ENCODE peak calls at places on chromosomes 2 and 18, in eight cellular contexts. L is choroid plexus epithelial cell, U is breast epithelium, P is adrenal gland, R is foreskin fibroblast, H is heart left ventricle, D is dorsolateral prefrontal cortex, N is Calu3. T is an unnamed sample.

GRCh38 chr2:135055182-135055786 is 3.2 kb downstream of the RAB3GAP1 start:
- DNase-seq in L (peak), U (no peak), P (no peak), R (peak), H (no peak), D (no peak), N (no peak), T (peak)

GRCh38 chr2:197145471-197146056 is 165.0 kb downstream of the ANKRD44 start:
- DNase-seq in L (no peak), U (no peak), P (no peak), R (no peak), H (no peak), D (no peak), N (no peak), T (no peak)

GRCh38 chr2:147934881-147935280 is 85.7 kb downstream of the ORC4 start:
- DNase-seq in L (peak), U (no peak), P (no peak), R (no peak), H (no peak), D (no peak), N (no peak), T (no peak)

GRCh38 chr2:39772812-39773152 is 6.3 kb downstream of the THUMPD2 start:
- DNase-seq in L (no peak), U (no peak), P (no peak), R (no peak), H (no peak), D (no peak), N (no peak), T (no peak)

GRCh38 chr18:58520964-58521363 is 107.9 kb downstream of the ALPK2 start:
- DNase-seq in L (no peak), U (no peak), P (no peak), R (no peak), H (no peak), D (no peak), N (peak), T (no peak)

GRCh38 chr18:8416212-8417019 is 192.8 kb upstream of the RAB12 start:
- DNase-seq in L (peak), U (no peak), P (no peak), R (no peak), H (no peak), D (no peak), N (peak), T (no peak)

GRCh38 chr2:45595724-45596435 is 15.2 kb downstream of the SRBD1 start:
- DNase-seq in L (no peak), U (no peak), P (peak), R (peak), H (no peak), D (no peak), N (no peak), T (peak)

GRCh38 chr2:132816234-132816633 is 146.2 kb upstream of the LYPD1 start:
- DNase-seq in L (no peak), U (no peak), P (no peak), R (no peak), H (no peak), D (no peak), N (no peak), T (no peak)

GRCh38 chr2:233449071-233449901 is 95.0 kb downstream of the DGKD start:
- DNase-seq in L (peak), U (peak), P (no peak), R (peak), H (no peak), D (peak), N (no peak), T (peak)

GRCh38 chr2:119468154-119468955 is 36.7 kb downstream of the TMEM37 start:
- DNase-seq in L (peak), U (no peak), P (no peak), R (peak), H (no peak), D (no peak), N (no peak), T (peak)

GRCh38 chr18:55988537-55988936 is 400.5 kb upstream of the TCF4 start:
- DNase-seq in L (peak), U (no peak), P (no peak), R (no peak), H (no peak), D (no peak), N (no peak), T (peak)

GRCh38 chr2:185807351-185807750 is 68.7 kb downstream of the FSIP2 start:
- DNase-seq in L (no peak), U (no peak), P (no peak), R (peak), H (no peak), D (no peak), N (no peak), T (no peak)

GRCh38 chr2:116095636-116096035 is 1653.2 kb downstream of the DPP10 start:
- DNase-seq in L (no peak), U (no peak), P (no peak), R (no peak), H (no peak), D (no peak), N (no peak), T (no peak)

GRCh38 chr2:28802975-28803429 is 7.6 kb upstream of the SPDYA start:
- DNase-seq in L (peak), U (no peak), P (no peak), R (no peak), H (no peak), D (no peak), N (no peak), T (peak)

GRCh38 chr2:214465386-214466146 is 54.7 kb downstream of the VWC2L start:
- DNase-seq in L (peak), U (no peak), P (no peak), R (peak), H (peak), D (no peak), N (no peak), T (peak)

GRCh38 chr18:79405019-79405780 is 9.5 kb downstream of the NFATC1 start:
- DNase-seq in L (no peak), U (no peak), P (no peak), R (no peak), H (peak), D (no peak), N (no peak), T (no peak)

GRCh38 chr2:71935291-71935848 is 212.3 kb downstream of the CYP26B1 start:
- DNase-seq in L (peak), U (no peak), P (peak), R (peak), H (no peak), D (no peak), N (no peak), T (peak)

GRCh38 chr2:119485336-119486110 is 38.8 kb downstream of the SCTR start:
- DNase-seq in L (no peak), U (no peak), P (peak), R (no peak), H (no peak), D (no peak), N (no peak), T (no peak)

GRCh38 chr2:174338155-174338495 is 3.4 kb downstream of the SP9 start:
- DNase-seq in L (no peak), U (no peak), P (no peak), R (no peak), H (no peak), D (no peak), N (no peak), T (no peak)

GRCh38 chr2:15826273-15826717 is 114.1 kb upstream of the MYCN start:
- DNase-seq in L (no peak), U (no peak), P (no peak), R (no peak), H (no peak), D (no peak), N (no peak), T (no peak)

GRCh38 chr18:77608807-77609206 is 359.2 kb downstream of the GALR1 start:
- DNase-seq in L (no peak), U (no peak), P (no peak), R (no peak), H (no peak), D (no peak), N (no peak), T (no peak)

DNA sequence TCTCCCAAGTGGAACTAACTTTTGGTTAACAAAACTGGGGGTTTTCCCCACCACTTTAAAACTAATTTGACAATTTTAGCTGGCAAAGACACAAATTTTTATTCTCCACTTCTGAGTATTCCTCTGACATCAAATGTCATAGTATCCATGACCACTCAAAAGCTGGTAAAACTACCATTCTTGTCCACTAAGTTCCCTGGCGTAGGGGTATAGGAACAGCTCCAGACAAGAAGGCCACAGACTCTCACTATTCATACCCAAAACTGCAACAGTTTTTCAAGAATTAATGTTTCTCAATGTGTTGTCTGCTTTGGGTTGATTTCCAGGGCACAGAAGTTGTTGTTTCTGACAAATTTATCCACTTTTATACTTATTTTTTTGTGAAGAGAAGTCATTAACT is 43.1 kb upstream of the BAZ2B start:
- DNase-seq in L (no peak), U (no peak), P (no peak), R (no peak), H (no peak), D (no peak), N (no peak), T (no peak)
- TF ChIP-seq CTCF in L (no peak), U (no peak), P (no peak), R (no peak), H (no peak), D (no peak), N (no peak), T (no peak)

GRCh38 chr2:64750817-64751285 is 97.1 kb upstream of the SERTAD2 start:
- DNase-seq in L (peak), U (peak), P (no peak), R (peak), H (peak), D (peak), N (peak), T (peak)

GRCh38 chr2:64751286-64752260 is 97.9 kb upstream of the SERTAD2 start:
- DNase-seq in L (peak), U (no peak), P (peak), R (peak), H (no peak), D (peak), N (peak), T (peak)

GRCh38 chr2:64749446-64749845 is 95.7 kb upstream of the SERTAD2 start:
- DNase-seq in L (no peak), U (no peak), P (no peak), R (no peak), H (no peak), D (no peak), N (no peak), T (no peak)

GRCh38 chr2:64748561-64748960 is 94.8 kb upstream of the SERTAD2 start:
- DNase-seq in L (no peak), U (no peak), P (peak), R (peak), H (no peak), D (no peak), N (no peak), T (no peak)

GRCh38 chr2:64750001-64750816 is 96.5 kb upstream of the SERTAD2 start:
- DNase-seq in L (peak), U (peak), P (peak), R (peak), H (peak), D (no peak), N (peak), T (peak)
- TF ChIP-seq CTCF in L (no peak), U (peak), P (no peak), R (no peak), H (peak), D (no peak), N (no peak), T (peak)

GRCh38 chr2:123518387-123518786 is 506.7 kb upstream of the CNTNAP5 start:
- DNase-seq in L (no peak), U (no peak), P (no peak), R (peak), H (no peak), D (no peak), N (no peak), T (peak)
- TF ChIP-seq CTCF in L (no peak), U (no peak), P (no peak), R (no peak), H (no peak), D (no peak), N (no peak), T (no peak)

DNA sequence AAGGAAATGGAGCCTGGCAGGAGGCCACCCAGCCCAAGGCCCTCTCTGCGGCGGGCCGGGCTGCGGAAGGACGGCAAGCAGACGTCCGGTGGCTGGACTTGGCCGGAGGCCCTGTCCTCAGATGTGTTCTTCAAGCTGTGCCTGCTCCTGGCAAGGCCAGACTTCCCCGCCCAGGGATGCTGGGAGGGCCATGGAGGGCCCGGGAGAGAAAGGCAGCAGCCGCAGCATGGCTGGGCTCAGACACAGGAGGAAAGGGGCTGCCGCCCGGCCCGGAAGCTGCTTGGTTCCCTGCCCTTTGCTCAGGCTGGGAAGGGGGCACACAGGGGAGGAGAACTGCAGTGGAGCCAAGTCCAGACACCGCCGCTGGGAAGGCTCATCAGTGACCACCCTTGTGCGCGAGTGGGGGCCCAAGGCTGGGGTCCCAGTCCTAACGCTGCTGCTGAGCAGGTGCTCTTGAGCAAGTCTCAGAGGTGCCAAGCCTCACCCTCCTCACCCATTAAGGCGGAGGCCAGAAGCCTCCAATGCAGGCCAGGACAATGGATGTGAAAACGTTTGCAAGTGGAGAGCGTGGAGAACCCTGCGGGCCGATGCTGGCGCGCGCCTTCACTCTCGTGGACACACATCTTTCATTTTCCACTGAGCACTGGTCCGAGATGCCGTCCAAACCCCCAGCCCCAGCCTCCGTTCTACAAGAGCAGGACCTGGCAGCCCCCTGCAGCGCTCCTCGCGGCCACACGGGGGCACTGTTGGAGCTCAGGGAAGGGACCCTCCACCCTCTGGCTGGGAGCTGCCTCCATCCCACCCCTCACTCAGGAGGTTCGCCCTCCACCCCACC is 7.9 kb downstream of the CROCC2 start:
- DNase-seq in L (peak), U (no peak), P (peak), R (peak), H (peak), D (peak), N (peak), T (no peak)
- TF ChIP-seq CTCF in L (peak), U (peak), P (peak), R (peak), H (peak), D (peak), N (peak), T (peak)

T was measured in HFFc6.